ENCODE peak calls at places on chromosomes 1 and 21, in five cellular contexts. One of them, this sample, is unnamed.

GRCh38 chr21:28336299-28336698 is 656.4 kb downstream of the LTN1 start:
- DNase-seq in effector CD4-positive, alpha-beta T cell: no peak
- DNase-seq in brain microvascular endothelial cell: peak
- DNase-seq in right cardiac atrium: no peak
- DNase-seq in AG09319: peak
- DNase-seq in this sample: peak

GRCh38 chr1:157403608-157404007 is 148.7 kb downstream of the FCRL5 start:
- DNase-seq in effector CD4-positive, alpha-beta T cell: no peak
- DNase-seq in brain microvascular endothelial cell: no peak
- DNase-seq in right cardiac atrium: no peak
- DNase-seq in AG09319: no peak
- DNase-seq in this sample: no peak

GRCh38 chr1:100921110-100921706 is 25.3 kb downstream of the SLC30A7 start:
- DNase-seq in effector CD4-positive, alpha-beta T cell: peak
- DNase-seq in brain microvascular endothelial cell: peak
- DNase-seq in right cardiac atrium: no peak
- DNase-seq in AG09319: peak
- DNase-seq in this sample: peak

GRCh38 chr1:52636701-52637695 is 4.0 kb downstream of the SHISAL2A start:
- DNase-seq in effector CD4-positive, alpha-beta T cell: peak
- DNase-seq in brain microvascular endothelial cell: no peak
- DNase-seq in right cardiac atrium: no peak
- DNase-seq in AG09319: no peak
- DNase-seq in this sample: no peak

GRCh38 chr1:46333300-46334029 is 7.1 kb upstream of the NSUN4 start:
- DNase-seq in effector CD4-positive, alpha-beta T cell: no peak
- DNase-seq in brain microvascular endothelial cell: peak
- DNase-seq in right cardiac atrium: no peak
- DNase-seq in AG09319: no peak
- DNase-seq in this sample: no peak

GRCh38 chr1:3691421-3692204 is 39.3 kb downstream of the TP73 start:
- DNase-seq in effector CD4-positive, alpha-beta T cell: no peak
- DNase-seq in brain microvascular endothelial cell: no peak
- DNase-seq in right cardiac atrium: no peak
- DNase-seq in AG09319: no peak
- DNase-seq in this sample: no peak

GRCh38 chr1:41359211-41360073 is 1.8 kb upstream of the FOXO6 start:
- DNase-seq in effector CD4-positive, alpha-beta T cell: no peak
- DNase-seq in brain microvascular endothelial cell: no peak
- DNase-seq in right cardiac atrium: peak
- DNase-seq in AG09319: no peak
- DNase-seq in this sample: peak

GRCh38 chr1:14320518-14320917 is 278.0 kb upstream of the KAZN start:
- DNase-seq in effector CD4-positive, alpha-beta T cell: no peak
- DNase-seq in brain microvascular endothelial cell: no peak
- DNase-seq in right cardiac atrium: no peak
- DNase-seq in AG09319: peak
- DNase-seq in this sample: no peak

GRCh38 chr1:164803366-164803765 is 244.4 kb downstream of the PBX1 start:
- DNase-seq in effector CD4-positive, alpha-beta T cell: no peak
- DNase-seq in brain microvascular endothelial cell: peak
- DNase-seq in right cardiac atrium: no peak
- DNase-seq in AG09319: no peak
- DNase-seq in this sample: no peak

GRCh38 chr1:54464477-54465146 is 58.4 kb upstream of the SSBP3 start:
- DNase-seq in effector CD4-positive, alpha-beta T cell: no peak
- DNase-seq in brain microvascular endothelial cell: no peak
- DNase-seq in right cardiac atrium: no peak
- DNase-seq in AG09319: no peak
- DNase-seq in this sample: no peak

GRCh38 chr1:94623560-94624148 is 82.1 kb upstream of the F3 start:
- DNase-seq in effector CD4-positive, alpha-beta T cell: no peak
- DNase-seq in brain microvascular endothelial cell: no peak
- DNase-seq in right cardiac atrium: no peak
- DNase-seq in AG09319: no peak
- DNase-seq in this sample: no peak

GRCh38 chr1:68231627-68232303 is 558 bp downstream of the WLS start:
- DNase-seq in effector CD4-positive, alpha-beta T cell: no peak
- DNase-seq in brain microvascular endothelial cell: peak
- DNase-seq in right cardiac atrium: peak
- DNase-seq in AG09319: peak
- DNase-seq in this sample: no peak

GRCh38 chr1:61748566-61748965 is 6.3 kb downstream of the PATJ start:
- DNase-seq in effector CD4-positive, alpha-beta T cell: no peak
- DNase-seq in brain microvascular endothelial cell: no peak
- DNase-seq in right cardiac atrium: no peak
- DNase-seq in AG09319: no peak
- DNase-seq in this sample: no peak

GRCh38 chr1:155651861-155652661 is 36.5 kb downstream of the YY1AP1 start:
- DNase-seq in effector CD4-positive, alpha-beta T cell: no peak
- DNase-seq in brain microvascular endothelial cell: no peak
- DNase-seq in right cardiac atrium: no peak
- DNase-seq in AG09319: no peak
- DNase-seq in this sample: no peak